ENCODE peak calls at places on chromosomes 2 and 18, in six cellular contexts. X is fibroblast of lung, T is upper lobe of right lung, R is esophagus squamous epithelium, M is gastrocnemius medialis, B is cardiac muscle cell. P is an unnamed sample. For H3K36me3, the result is how much of the 10 kb centered on the place peaks cover.

GRCh38 chr18:23228102-23229051 is 93.1 kb downstream of the CABLES1 start:
- DNase-seq in X (peak), B (no peak), T (no peak), R (no peak), M (no peak), P (no peak)

GRCh38 chr2:223576873-223577272 is 25.3 kb downstream of the SCG2 start:
- DNase-seq in X (peak), T (no peak), R (no peak), B (peak), M (no peak), P (peak)

GRCh38 chr2:237931205-237931721 is 35.6 kb upstream of the UBE2F start:
- DNase-seq in R (no peak), M (no peak), B (no peak), T (no peak), X (peak), P (no peak)

GRCh38 chr18:61141691-61142090 is 191.5 kb upstream of the CDH20 start:
- DNase-seq in R (no peak), T (no peak), X (no peak), M (no peak), B (no peak), P (no peak)

GRCh38 chr2:200336980-200337615 is 30.6 kb downstream of the SPATS2L start:
- DNase-seq in X (no peak), B (peak), R (no peak), M (no peak), T (no peak), P (no peak)

GRCh38 chr2:168758970-168759820 is 43.2 kb upstream of the NOSTRIN start:
- DNase-seq in B (peak), M (no peak), R (no peak), X (peak), T (no peak), P (peak)

GRCh38 chr2:86213056-86213455 is 13.8 kb downstream of the MRPL35 start:
- DNase-seq in R (no peak), M (no peak), B (no peak), T (no peak), X (no peak), P (no peak)

GRCh38 chr2:150255528-150255927 is 231.9 kb downstream of the RND3 start:
- DNase-seq in B (peak), M (no peak), X (peak), T (no peak), R (no peak), P (peak)

GRCh38 chr2:20838016-20838415 is 15.1 kb upstream of the LDAH start:
- DNase-seq in R (no peak), X (no peak), M (no peak), B (no peak), T (no peak), P (no peak)

GRCh38 chr18:24734058-24734457 is 273.6 kb downstream of the HRH4 start:
- DNase-seq in X (peak), M (no peak), T (no peak), R (no peak), B (no peak), P (no peak)

GRCh38 chr2:223930002-223930976 is 14.8 kb downstream of the WDFY1 start:
- DNase-seq in X (peak), T (peak), R (no peak), M (peak), B (no peak), P (no peak)

GRCh38 chr18:23237524-23238151 is 102.4 kb downstream of the CABLES1 start:
- DNase-seq in M (no peak), X (peak), R (no peak), B (peak), T (peak), P (peak)

GRCh38 chr2:216773072-216773471 is 77.7 kb upstream of the IGFBP5 start:
- DNase-seq in X (peak), R (no peak), T (no peak), B (no peak), M (peak), P (no peak)

GRCh38 chr2:101622633-101623521 is 74.6 kb upstream of the MAP4K4 start:
- DNase-seq in M (no peak), B (no peak), X (no peak), R (no peak), T (no peak), P (no peak)

GRCh38 chr2:235634435-235635152 is 140.8 kb downstream of the AGAP1 start:
- DNase-seq in X (no peak), B (peak), R (no peak), T (no peak), M (no peak), P (no peak)

GRCh38 chr2:98474979-98475632 is 30.4 kb downstream of the INPP4A start:
- DNase-seq in B (no peak), R (no peak), T (no peak), X (no peak), M (no peak), P (no peak)

GRCh38 chr18:48848641-48849143 is 102.1 kb downstream of the SMAD7 start:
- DNase-seq in R (no peak), T (no peak), X (no peak), M (no peak), B (peak), P (peak)

GRCh38 chr2:221198309-221198708 is 373.8 kb downstream of the EPHA4 start:
- DNase-seq in X (no peak), B (no peak), R (no peak), T (no peak), M (no peak), P (no peak)

GRCh38 chr2:1641498-1641897 is 102.8 kb downstream of the PXDN start:
- DNase-seq in X (peak), M (no peak), R (no peak), B (peak), T (no peak), P (no peak)

GRCh38 chr2:109355192-109355843 is 226.3 kb downstream of the SH3RF3 start:
- DNase-seq in T (no peak), X (no peak), R (no peak), B (no peak), M (no peak), P (no peak)

GRCh38 chr18:13725566-13726227 is 661 bp downstream of the FAM210A start:
- DNase-seq in M (no peak), R (no peak), T (no peak), X (peak), B (peak), P (no peak)

GRCh38 chr2:8016688-8017087 is 665.2 kb upstream of the ID2 start:
- DNase-seq in X (no peak), T (no peak), B (no peak), R (no peak), M (no peak), P (no peak)

GRCh38 chr18:46891742-46892214 is 25.5 kb downstream of the PIAS2 start:
- DNase-seq in T (no peak), B (no peak), X (no peak), M (no peak), R (no peak), P (no peak)

GRCh38 chr2:218452079-218452478 is 33.2 kb downstream of the VIL1 start:
- DNase-seq in M (no peak), B (no peak), T (no peak), R (no peak), X (no peak), P (no peak)

GRCh38 chr2:67938053-67938452 is 124.8 kb downstream of the C1D start:
- DNase-seq in T (no peak), X (no peak), B (no peak), R (no peak), M (no peak), P (peak)

GRCh38 chr2:168490916-168491605 is 35.0 kb downstream of the CERS6 start:
- DNase-seq in B (no peak), T (no peak), M (no peak), R (no peak), X (no peak), P (no peak)

GRCh38 chr18:58438161-58438983 is 190.5 kb downstream of the ALPK2 start:
- DNase-seq in B (peak), X (peak), M (no peak), T (no peak), R (no peak), P (no peak)

GRCh38 chr18:74284501-74285004 is 7.2 kb downstream of the CYB5A start:
- DNase-seq in T (no peak), R (no peak), M (no peak), X (peak), B (peak), P (no peak)

GRCh38 chr2:65411056-65411795 is 21.2 kb downstream of the SPRED2 start:
- DNase-seq in R (no peak), B (no peak), T (no peak), M (no peak), X (no peak), P (no peak)

GRCh38 chr2:174014021-174014698 is 49.0 kb upstream of the SP3 start:
- DNase-seq in M (no peak), R (no peak), B (no peak), T (no peak), X (no peak), P (no peak)

GRCh38 chr18:32669549-32670165 is 103.2 kb downstream of the KLHL14 start:
- DNase-seq in X (no peak), M (no peak), R (no peak), T (no peak), B (no peak), P (no peak)

GRCh38 chr2:67342394-67342793 is 54.7 kb upstream of the ETAA1 start:
- DNase-seq in M (no peak), X (no peak), B (no peak), R (no peak), T (no peak), P (no peak)

GRCh38 chr2:127700527-127701192 is 637 bp upstream of the SFT2D3 start:
- DNase-seq in R (peak), B (no peak), M (peak), T (peak), X (no peak), P (no peak)

GRCh38 chr2:118177318-118177717 is 89.0 kb downstream of the INSIG2 start:
- DNase-seq in T (no peak), X (no peak), M (no peak), R (no peak), B (no peak), P (no peak)

GRCh38 chr2:142725386-142725785 is 152.1 kb upstream of the KYNU start:
- DNase-seq in M (no peak), T (no peak), R (no peak), X (no peak), B (no peak), P (no peak)

GRCh38 chr2:237774811-237775553 is 23.6 kb upstream of the RBM44 start:
- DNase-seq in T (no peak), M (no peak), X (peak), B (peak), R (no peak), P (peak)

GRCh38 chr18:22604390-22604985 is 186.8 kb upstream of the CTAGE1 start:
- DNase-seq in X (peak), R (no peak), T (peak), B (peak), M (no peak), P (peak)

GRCh38 chr2:18742382-18742781 is 153.0 kb upstream of the NT5C1B start:
- DNase-seq in T (no peak), R (no peak), X (peak), M (no peak), B (peak), P (no peak)
- TF ChIP-seq CTCF in T (no peak), R (no peak), X (peak), M (no peak), B (peak), P (no peak)

GRCh38 chr2:134009440-134009839 is 244.4 kb upstream of the MGAT5 start:
- DNase-seq in X (no peak), T (no peak), M (no peak), B (no peak), R (no peak), P (no peak)
- H3K4me3 ChIP-seq in X (no peak), T (no peak), M (no peak), B (no peak), R (no peak), P (no peak)

DNA sequence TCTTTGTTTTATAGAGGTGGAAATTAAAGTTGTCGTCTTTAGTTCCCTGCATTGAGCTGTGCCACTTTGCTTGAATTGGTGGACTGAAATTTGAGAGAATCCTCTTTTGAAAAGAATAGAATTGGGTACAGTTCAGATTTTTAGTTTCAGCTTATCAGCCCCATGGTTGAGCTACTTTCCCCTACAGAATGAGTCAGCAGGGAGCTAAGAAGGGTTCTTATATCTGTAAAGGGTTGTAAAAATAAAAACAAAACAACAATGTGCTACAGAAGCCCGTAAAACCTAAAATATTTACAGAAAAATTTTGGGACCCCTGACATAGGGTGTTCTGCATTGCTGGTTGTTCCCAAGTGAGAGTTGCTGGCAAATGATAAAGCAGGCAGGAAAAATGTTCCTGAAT is 12.6 kb downstream of the SLC20A1 start:
- DNase-seq in X (no peak), B (peak), M (no peak), R (no peak), T (no peak), P (no peak)
- H3K36me3 ChIP-seq in X (under half), B (half or more), M (half or more), R (under half), T (half or more), P (under half)

DNA sequence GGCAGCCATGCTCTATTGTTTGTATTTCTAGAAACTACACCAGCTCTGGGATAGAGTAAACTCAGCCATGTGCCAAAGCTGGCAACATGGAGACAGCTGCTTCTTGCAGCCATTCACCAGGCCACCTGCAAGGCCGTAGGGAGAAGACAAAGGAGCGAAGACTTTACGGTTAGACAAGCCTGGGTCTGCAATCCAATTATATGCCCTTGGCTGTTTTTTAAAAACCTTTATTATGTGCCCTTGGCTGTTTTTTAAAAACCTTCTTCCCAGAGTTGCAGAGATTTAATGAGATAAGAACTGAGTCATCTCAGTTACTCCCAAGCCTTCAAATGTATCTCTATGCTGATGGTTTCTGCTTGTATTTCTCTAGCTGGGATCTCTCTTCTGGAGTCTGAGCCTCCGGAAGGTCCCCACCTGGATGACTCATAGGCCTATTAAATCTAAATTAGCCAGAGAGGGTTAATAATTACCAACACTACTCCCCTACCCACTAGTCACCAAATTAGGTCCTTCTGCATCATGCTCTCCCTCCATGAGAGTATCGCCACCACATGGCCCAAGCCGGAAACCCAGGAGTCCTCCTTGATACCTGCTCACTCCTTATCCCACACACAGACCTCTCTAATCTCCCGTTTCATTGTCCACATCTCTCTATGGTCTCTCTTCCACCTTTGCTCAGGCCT is 17.5 kb upstream of the DPP4 start:
- DNase-seq in M (no peak), T (no peak), R (no peak), B (no peak), X (no peak), P (peak)
- TF ChIP-seq CTCF in M (no peak), T (no peak), R (no peak), B (peak), X (peak), P (peak)

GRCh38 chr2:197708331-197708730 is 3.2 kb downstream of the MARS2 start:
- DNase-seq in M (no peak), T (no peak), B (peak), R (no peak), X (peak), P (peak)
- H3K4me3 ChIP-seq in M (no peak), T (no peak), B (peak), R (no peak), X (peak), P (no peak)

GRCh38 chr2:107698861-107699260 is 127.8 kb upstream of the RGPD4 start:
- DNase-seq in X (no peak), R (no peak), B (no peak), M (no peak), T (no peak), P (no peak)
- H3K36me3 ChIP-seq in X (under half), R (under half), B (under half), M (under half), T (under half), P (under half)

GRCh38 chr18:67510831-67511230 is 5.7 kb downstream of the DSEL start:
- DNase-seq in B (no peak), R (no peak), M (no peak), X (peak), T (no peak), P (no peak)

GRCh38 chr18:67514465-67514864 is 2.1 kb downstream of the DSEL start:
- DNase-seq in R (no peak), T (no peak), X (peak), B (no peak), M (no peak), P (no peak)

GRCh38 chr18:67511840-67512239 is 4.7 kb downstream of the DSEL start:
- DNase-seq in R (no peak), B (no peak), T (no peak), M (no peak), X (no peak), P (no peak)

GRCh38 chr18:67514901-67515540 is 1.5 kb downstream of the DSEL start:
- DNase-seq in X (peak), M (no peak), T (no peak), B (no peak), R (no peak), P (no peak)

DNA sequence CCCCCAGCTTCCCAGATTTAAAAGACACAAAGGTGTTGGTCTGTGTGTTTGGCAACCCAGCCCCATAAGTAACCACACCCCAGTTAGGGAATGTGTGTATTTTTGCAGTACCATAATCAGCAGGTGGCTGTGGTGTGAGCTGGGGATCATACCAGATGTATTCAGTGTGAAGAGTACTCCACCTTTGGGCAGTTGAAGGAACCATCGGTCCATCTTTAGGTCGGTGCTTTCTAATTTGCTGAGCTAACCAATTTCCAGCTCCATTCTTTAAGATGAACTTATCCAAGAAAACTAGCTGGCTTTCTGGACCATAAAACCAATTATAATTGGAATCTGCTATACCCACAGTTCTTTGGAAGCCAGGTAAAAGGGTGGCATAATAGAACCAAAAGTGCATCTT is 3.2 kb downstream of the DSEL start:
- DNase-seq in T (no peak), M (no peak), R (no peak), B (no peak), X (peak), P (peak)
- TF ChIP-seq CTCF in T (no peak), M (no peak), R (no peak), B (no peak), X (no peak), P (peak)

GRCh38 chr2:22878094-22878493 is 506.9 kb upstream of the KLHL29 start:
- DNase-seq in M (no peak), X (no peak), R (no peak), B (no peak), T (no peak), P (no peak)

GRCh38 chr2:22883054-22883453 is 501.9 kb upstream of the KLHL29 start:
- DNase-seq in X (no peak), M (no peak), R (no peak), B (no peak), T (no peak), P (no peak)

GRCh38 chr2:22880161-22880560 is 504.8 kb upstream of the KLHL29 start:
- DNase-seq in T (no peak), M (no peak), R (no peak), X (no peak), B (no peak), P (no peak)

DNA sequence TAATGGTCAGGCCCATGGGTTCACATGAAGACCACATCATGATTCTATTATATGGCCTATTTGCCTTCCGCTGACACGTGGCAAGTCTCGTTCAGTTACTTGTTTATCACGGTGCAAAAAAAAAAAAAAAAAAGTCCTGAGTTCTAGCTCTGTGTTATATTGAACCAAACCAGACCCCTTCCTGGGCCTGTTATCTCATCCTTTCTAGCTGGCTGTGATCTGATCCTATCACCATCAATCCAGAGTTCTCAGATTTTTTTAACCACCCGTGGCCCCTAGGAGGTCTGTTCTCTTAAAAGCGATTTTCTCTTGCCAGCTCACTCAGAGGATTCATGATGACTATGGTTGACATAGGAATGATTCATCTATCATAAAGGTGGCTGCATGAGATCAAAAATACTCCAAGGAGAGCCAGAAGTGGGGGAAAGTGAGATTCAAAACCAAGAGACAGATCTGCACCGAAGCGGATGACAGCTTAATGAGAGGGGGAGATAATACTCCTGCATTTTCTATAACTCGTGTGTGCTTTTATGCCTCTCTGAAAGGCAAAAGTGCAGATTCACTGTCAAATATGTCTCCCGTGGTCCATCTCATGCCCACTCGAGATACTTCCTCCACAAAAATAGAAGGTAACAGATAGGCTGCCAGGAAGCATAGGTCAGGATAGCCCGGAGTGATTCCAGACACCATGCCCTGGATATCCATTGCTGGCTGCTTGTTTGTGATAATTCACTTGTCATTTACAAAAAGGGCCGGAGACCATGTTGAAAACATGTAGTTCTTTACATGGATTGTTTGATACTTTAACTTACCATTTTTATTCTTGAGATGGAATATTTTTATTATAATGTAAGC is 505.7 kb upstream of the KLHL29 start:
- DNase-seq in M (no peak), B (no peak), R (no peak), X (no peak), T (no peak), P (no peak)
- H3K4me3 ChIP-seq in M (no peak), B (no peak), R (no peak), X (no peak), T (no peak), P (no peak)